ENCODE peak calls at places on chromosome 4, in five cellular contexts. G is upper lobe of left lung, L is heart left ventricle, Y is esophagus squamous epithelium, B is astrocyte of the spinal cord. I is an unnamed sample.

GRCh38 chr4:121594796-121595526 is 101.8 kb downstream of the ANXA5 start:
- DNase-seq in G (no peak), B (peak), L (no peak), Y (no peak), I (no peak)

GRCh38 chr4:186807809-186808634 is 84.4 kb upstream of the FAT1 start:
- DNase-seq in L (no peak), B (peak), Y (no peak), G (no peak), I (no peak)

GRCh38 chr4:13059015-13059414 is 425.1 kb downstream of the RAB28 start:
- DNase-seq in B (no peak), G (no peak), L (no peak), Y (no peak), I (no peak)

GRCh38 chr4:169311643-169312365 is 41.0 kb upstream of the SH3RF1 start:
- DNase-seq in G (no peak), B (peak), L (no peak), Y (no peak), I (no peak)

GRCh38 chr4:76090241-76090691 is 15.8 kb downstream of the ART3 start:
- DNase-seq in L (no peak), B (peak), G (no peak), Y (no peak), I (no peak)

GRCh38 chr4:109675181-109675580 is 28.1 kb downstream of the CASP6 start:
- DNase-seq in B (no peak), L (no peak), Y (no peak), G (no peak), I (no peak)

GRCh38 chr4:7342581-7343352 is 92.0 kb downstream of the PSAPL1 start:
- DNase-seq in B (no peak), Y (no peak), L (peak), G (no peak), I (peak)

GRCh38 chr4:174764105-174764729 is 64.8 kb downstream of the GLRA3 start:
- DNase-seq in L (no peak), B (peak), G (no peak), Y (no peak), I (no peak)

GRCh38 chr4:122525865-122526264 is 69.3 kb upstream of the IL2 start:
- DNase-seq in G (no peak), B (no peak), Y (no peak), L (no peak), I (no peak)

GRCh38 chr4:103719320-103720204 is at the start of gene TACR3:
- DNase-seq in Y (no peak), L (peak), G (peak), B (no peak), I (peak)

GRCh38 chr4:25413261-25413660 is 36.2 kb downstream of the ANAPC4 start:
- DNase-seq in L (no peak), Y (no peak), G (no peak), B (no peak), I (no peak)

GRCh38 chr4:145618210-145618911 is 824 bp upstream of the MMAA start:
- DNase-seq in L (peak), G (no peak), B (no peak), Y (no peak), I (peak)

GRCh38 chr4:25953740-25954139 is 39.7 kb downstream of the SMIM20 start:
- DNase-seq in B (peak), G (no peak), L (no peak), Y (no peak), I (no peak)

GRCh38 chr4:1239141-1239948 is 9.6 kb downstream of the CTBP1 start:
- DNase-seq in L (peak), Y (no peak), B (no peak), G (peak), I (peak)

GRCh38 chr4:149870008-149870407 is 54.4 kb upstream of the IQCM start:
- DNase-seq in L (no peak), B (no peak), Y (no peak), G (no peak), I (no peak)

GRCh38 chr4:2745981-2746806 is 9.9 kb downstream of the TNIP2 start:
- DNase-seq in Y (peak), G (peak), B (peak), L (peak), I (peak)

GRCh38 chr4:89751416-89751815 is 85.5 kb downstream of the SNCA start:
- DNase-seq in B (no peak), Y (no peak), L (no peak), G (no peak), I (no peak)

GRCh38 chr4:124155239-124155638 is 557.3 kb downstream of the ANKRD50 start:
- DNase-seq in Y (no peak), B (no peak), G (no peak), L (no peak), I (no peak)

GRCh38 chr4:53508446-53508845 is 82.8 kb downstream of the LNX1 start:
- DNase-seq in Y (no peak), G (no peak), L (no peak), B (peak), I (no peak)

GRCh38 chr4:53501561-53501960 is 89.7 kb downstream of the LNX1 start:
- DNase-seq in G (no peak), B (no peak), L (no peak), Y (no peak), I (no peak)

GRCh38 chr4:53507058-53507457 is 84.2 kb downstream of the LNX1 start:
- DNase-seq in B (no peak), L (no peak), G (no peak), Y (no peak), I (no peak)

GRCh38 chr4:53510316-53510715 is 81.0 kb downstream of the LNX1 start:
- DNase-seq in L (no peak), G (no peak), B (no peak), Y (no peak), I (no peak)

DNA sequence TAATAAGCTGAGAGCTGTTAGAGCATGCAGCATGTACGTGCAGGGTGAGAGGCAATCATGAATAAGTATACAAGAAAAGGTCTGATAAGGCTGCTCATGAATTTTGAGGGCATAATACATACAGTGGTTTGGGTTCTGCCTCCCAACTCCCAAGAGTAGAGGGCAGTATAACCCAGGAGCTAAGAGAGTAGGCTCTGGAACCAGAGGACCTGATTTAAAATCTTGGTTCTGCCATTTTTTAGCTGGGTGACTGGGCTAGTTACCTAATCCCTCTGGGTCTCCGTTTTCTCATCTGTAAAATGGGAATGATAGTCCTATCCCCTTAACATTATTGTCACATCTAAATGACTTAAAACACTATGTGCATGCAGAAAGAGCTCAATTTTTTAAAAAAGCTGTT is 85.3 kb downstream of the LNX1 start:
- DNase-seq in B (no peak), G (no peak), L (no peak), Y (no peak), I (no peak)
- TF ChIP-seq CTCF in B (peak), G (no peak), L (peak), Y (peak), I (no peak)

DNA sequence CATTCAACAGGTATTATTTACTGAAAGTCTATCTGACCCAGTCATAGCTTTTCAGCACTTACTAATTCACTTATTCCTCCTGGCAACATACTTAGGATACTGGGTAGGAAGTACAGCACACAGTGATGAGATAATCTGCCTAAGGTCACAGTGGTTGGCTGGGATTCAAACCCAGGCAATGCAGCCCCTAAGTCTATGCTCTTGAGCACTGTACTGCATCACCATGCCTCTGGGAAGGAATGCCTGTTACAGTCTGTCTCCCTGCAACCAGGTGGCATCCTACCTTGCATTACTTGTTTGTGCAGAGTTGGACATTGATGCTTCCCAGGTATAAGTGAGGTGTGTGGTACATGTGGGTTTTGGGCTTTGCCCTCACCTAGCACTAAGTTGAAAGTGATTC is 21.5 kb upstream of the LRAT start:
- DNase-seq in G (no peak), Y (no peak), B (no peak), L (no peak), I (no peak)
- TF ChIP-seq CTCF in G (no peak), Y (no peak), B (no peak), L (no peak), I (no peak)

GRCh38 chr4:184324939-184325477 is 107.3 kb upstream of the ENPP6 start:
- DNase-seq in Y (no peak), L (no peak), G (no peak), B (no peak), I (no peak)

GRCh38 chr4:184329235-184330007 is 111.7 kb upstream of the ENPP6 start:
- DNase-seq in Y (no peak), L (no peak), B (no peak), G (no peak), I (no peak)

GRCh38 chr4:184331155-184331995 is 113.7 kb upstream of the ENPP6 start:
- DNase-seq in Y (no peak), B (no peak), L (no peak), G (no peak), I (no peak)

GRCh38 chr4:184330008-184330400 is 112.3 kb upstream of the ENPP6 start:
- DNase-seq in B (peak), G (peak), Y (peak), L (peak), I (peak)

DNA sequence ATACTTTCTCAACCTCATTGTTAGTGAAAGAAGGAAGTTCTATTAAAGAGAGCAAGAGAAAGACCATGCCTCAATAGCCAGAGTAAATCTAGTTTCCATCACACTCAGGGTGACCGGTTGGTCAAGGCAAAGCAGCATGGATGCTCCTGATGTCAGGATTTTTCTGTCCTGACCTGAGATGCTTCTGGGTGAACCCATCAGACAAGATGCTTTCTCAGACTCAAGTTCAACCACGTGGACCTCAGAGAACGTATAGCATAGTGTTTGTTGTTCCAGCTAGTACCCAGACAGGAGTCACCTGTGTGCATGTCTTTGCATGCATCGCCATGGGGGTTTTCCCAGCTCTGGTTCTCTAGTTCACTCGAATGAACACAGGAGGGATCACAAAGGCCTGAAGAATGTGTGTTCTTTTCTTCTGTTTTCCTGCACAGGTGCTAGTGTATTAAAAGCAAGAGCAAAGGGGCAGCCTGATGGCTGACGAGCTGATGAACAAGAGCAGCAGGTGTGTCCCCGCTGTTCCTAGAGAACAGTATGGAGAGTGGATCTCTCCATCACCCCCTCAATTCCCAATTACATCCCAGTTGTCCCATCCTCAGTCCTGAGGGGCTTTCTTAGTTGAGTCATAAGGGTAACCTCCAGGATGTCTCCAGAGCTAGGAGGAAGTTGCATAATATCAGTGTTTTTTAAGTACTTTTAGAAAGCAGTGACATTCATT is 110.5 kb upstream of the ENPP6 start:
- DNase-seq in B (no peak), G (no peak), Y (peak), L (no peak), I (no peak)
- TF ChIP-seq CTCF in B (no peak), G (no peak), Y (peak), L (no peak), I (no peak)

DNA sequence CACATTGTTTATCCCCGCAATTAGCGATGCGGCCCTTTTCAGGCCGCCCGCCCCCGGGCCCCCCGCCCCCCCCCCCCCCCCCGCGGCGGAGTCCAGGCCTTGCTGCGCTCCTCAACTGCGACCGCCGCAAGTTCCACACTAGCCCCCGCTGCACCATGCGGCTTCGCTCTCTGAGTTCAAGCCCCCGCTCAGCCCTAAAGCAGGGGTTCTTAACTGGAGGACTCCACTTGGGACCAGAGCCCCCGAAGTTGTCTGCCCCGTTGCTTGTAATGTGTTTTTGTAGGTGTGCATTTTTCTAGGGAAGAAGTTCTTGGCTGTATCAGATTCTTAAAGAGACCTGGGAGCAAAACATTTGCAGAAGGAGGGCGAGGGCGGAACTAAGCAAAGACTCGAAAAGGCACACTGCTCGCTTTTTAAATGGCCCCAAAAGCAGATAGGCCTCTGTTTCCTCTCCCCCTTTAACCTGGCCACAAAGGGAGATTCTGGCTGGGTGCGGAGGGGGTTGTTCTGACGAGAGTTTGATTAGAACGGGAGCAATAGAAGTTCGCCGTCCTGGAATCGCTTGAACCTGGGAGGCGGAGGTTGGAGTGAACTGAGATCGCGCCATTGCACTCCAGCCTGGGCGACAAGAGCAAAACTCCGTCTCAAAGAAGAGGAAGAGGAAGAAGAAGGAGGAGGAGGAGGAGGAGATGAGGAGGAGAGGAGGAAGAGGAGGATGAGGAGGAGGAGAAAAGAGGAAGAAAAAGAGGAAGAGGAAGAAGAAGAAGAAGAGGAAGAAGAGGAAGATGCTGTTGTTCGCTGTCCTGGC is 2.3 kb upstream of the MSX1 start:
- DNase-seq in Y (no peak), L (peak), B (peak), G (no peak), I (no peak)
- TF ChIP-seq CTCF in Y (no peak), L (no peak), B (no peak), G (no peak), I (no peak)

DNA sequence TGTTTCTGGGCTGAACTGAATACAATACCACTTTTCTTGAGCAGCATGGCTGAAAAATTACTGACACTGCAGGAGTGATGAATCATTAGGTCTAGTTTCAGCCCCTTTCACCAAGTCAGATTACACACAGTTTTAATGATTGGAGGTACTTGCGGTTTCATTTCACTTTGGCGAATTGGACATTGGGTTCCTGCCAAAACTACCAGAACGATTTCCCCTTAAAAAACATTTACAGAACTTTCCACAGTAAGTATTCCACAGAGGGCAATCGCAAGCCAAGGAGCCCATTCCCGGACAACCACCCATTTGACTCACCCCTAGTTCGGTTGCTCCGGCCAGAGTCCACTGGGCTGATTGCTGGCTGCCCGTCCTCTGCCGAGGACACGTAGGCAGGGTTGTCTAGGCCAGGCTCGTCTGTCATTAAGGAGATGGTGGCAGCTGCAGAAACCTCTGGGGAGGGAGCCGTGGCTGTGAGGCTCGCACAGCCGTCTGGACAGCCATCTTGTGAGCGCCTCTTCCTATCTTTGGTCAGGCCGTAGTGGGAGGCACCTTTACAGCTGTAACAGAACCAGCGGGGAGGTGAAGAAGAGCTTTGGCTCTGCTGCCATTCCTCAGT is 83.5 kb downstream of the LNX1 start:
- DNase-seq in B (peak), L (peak), Y (no peak), G (peak), I (peak)
- TF ChIP-seq CTCF in B (no peak), L (no peak), Y (no peak), G (no peak), I (no peak)

GRCh38 chr4:112739442-112739841 is 102.5 kb downstream of the LARP7 start:
- DNase-seq in B (no peak), Y (no peak), G (no peak), L (no peak), I (no peak)

GRCh38 chr4:112736718-112737135 is 99.8 kb downstream of the LARP7 start:
- DNase-seq in L (no peak), B (no peak), Y (no peak), G (no peak), I (no peak)

GRCh38 chr4:112731715-112732114 is 94.8 kb downstream of the LARP7 start:
- DNase-seq in B (no peak), L (no peak), G (no peak), Y (no peak), I (no peak)

GRCh38 chr4:112732142-112732541 is 95.2 kb downstream of the LARP7 start:
- DNase-seq in G (no peak), B (no peak), Y (no peak), L (no peak), I (no peak)

GRCh38 chr4:112735474-112735951 is 98.6 kb downstream of the LARP7 start:
- DNase-seq in G (no peak), B (peak), L (no peak), Y (no peak), I (no peak)
- TF ChIP-seq CTCF in G (no peak), B (no peak), L (no peak), Y (no peak), I (no peak)